ENCODE peak calls at places on chromosomes 6 and 20, in ten cellular contexts. T, L, F, K, D, G, N, I, U and E are unnamed samples.

GRCh38 chr6:86152546-86152945 is 509.9 kb upstream of the SYNCRIP start:
- DNase-seq in D (no peak), T (no peak), L (no peak), U (peak), F (no peak), K (no peak), I (no peak), N (no peak), G (no peak), E (no peak)

GRCh38 chr6:105459884-105460283 is 57.0 kb upstream of the PREP start:
- DNase-seq in F (peak), T (peak), K (no peak), D (no peak), I (no peak), G (no peak), N (peak), U (no peak), L (peak), E (no peak)

GRCh38 chr6:159715168-159715567 is 12.1 kb upstream of the WTAP start:
- DNase-seq in L (no peak), K (no peak), D (no peak), T (no peak), U (no peak), N (no peak), G (no peak), F (no peak), I (no peak), E (no peak)

GRCh38 chr6:27205375-27206278 is 41.9 kb upstream of the PRSS16 start:
- DNase-seq in U (no peak), I (no peak), L (no peak), D (no peak), K (no peak), G (peak), N (no peak), F (no peak), T (no peak), E (no peak)

GRCh38 chr6:108621117-108621516 is 60.4 kb downstream of the FOXO3 start:
- DNase-seq in L (no peak), F (peak), T (peak), U (peak), K (no peak), I (no peak), D (no peak), N (peak), G (no peak), E (no peak)

GRCh38 chr6:111604259-111605099 is 1.2 kb downstream of the TRAF3IP2 start:
- DNase-seq in T (peak), F (peak), U (peak), I (peak), L (no peak), N (peak), G (peak), D (no peak), K (peak), E (no peak)

GRCh38 chr6:31834704-31835375 is 7.3 kb downstream of the HSPA1B start:
- DNase-seq in G (peak), F (peak), T (peak), L (peak), I (peak), N (no peak), K (peak), U (peak), D (peak), E (peak)

GRCh38 chr6:145789443-145789842 is 25.2 kb downstream of the FBXO30 start:
- DNase-seq in K (no peak), N (peak), U (no peak), T (no peak), F (no peak), L (no peak), G (no peak), D (no peak), I (no peak), E (no peak)

GRCh38 chr20:19952392-19952791 is 64.8 kb upstream of the NAA20 start:
- DNase-seq in K (no peak), F (no peak), U (no peak), N (no peak), T (no peak), I (no peak), D (no peak), G (no peak), L (no peak), E (no peak)

GRCh38 chr20:63397155-63397843 is 36.1 kb upstream of the CHRNA4 start:
- DNase-seq in I (no peak), L (no peak), G (no peak), D (no peak), K (no peak), T (no peak), F (no peak), N (no peak), U (no peak), E (no peak)

GRCh38 chr20:50388733-50389436 is 121.3 kb upstream of the PTPN1 start:
- DNase-seq in K (no peak), G (no peak), U (no peak), I (no peak), F (no peak), D (no peak), T (no peak), N (no peak), L (no peak), E (no peak)

GRCh38 chr6:43093361-43094289 is 17.5 kb downstream of the PTK7 start:
- DNase-seq in L (no peak), U (peak), T (peak), D (no peak), F (no peak), G (no peak), I (no peak), N (peak), K (no peak), E (no peak)

GRCh38 chr6:57216235-57217101 is 5.6 kb downstream of the RAB23 start:
- DNase-seq in D (no peak), L (no peak), G (no peak), T (no peak), I (no peak), U (no peak), K (no peak), N (no peak), F (no peak), E (no peak)

GRCh38 chr6:3911614-3912336 is 62.6 kb downstream of the FAM50B start:
- DNase-seq in F (peak), L (no peak), I (no peak), N (peak), U (peak), G (no peak), K (no peak), T (peak), D (no peak), E (no peak)

GRCh38 chr20:36055145-36055544 is 86.8 kb downstream of the CNBD2 start:
- DNase-seq in L (no peak), N (no peak), G (no peak), U (no peak), I (no peak), T (no peak), D (no peak), F (no peak), K (no peak), E (no peak)

GRCh38 chr6:89387516-89388222 is 24.4 kb downstream of the RRAGD start:
- DNase-seq in K (no peak), F (no peak), L (no peak), N (no peak), U (no peak), D (no peak), I (no peak), G (no peak), T (no peak), E (no peak)

GRCh38 chr20:49505518-49505917 is 23.1 kb upstream of the KCNB1 start:
- DNase-seq in K (no peak), G (peak), I (peak), N (peak), T (no peak), L (no peak), U (peak), F (no peak), D (peak), E (no peak)

GRCh38 chr20:49909499-49910339 is 5.6 kb downstream of the SPATA2 start:
- DNase-seq in D (peak), T (no peak), K (no peak), F (no peak), U (peak), G (peak), I (peak), L (no peak), N (no peak), E (no peak)

GRCh38 chr20:63491078-63491477 is 7.8 kb downstream of the EEF1A2 start:
- DNase-seq in D (no peak), L (no peak), N (no peak), F (no peak), G (no peak), T (no peak), U (no peak), I (no peak), K (no peak), E (no peak)

GRCh38 chr6:44253307-44254101 is 3.8 kb downstream of the SLC35B2 start:
- DNase-seq in D (peak), U (peak), K (no peak), G (peak), I (peak), F (peak), T (no peak), L (no peak), N (no peak), E (no peak)

GRCh38 chr20:5831539-5832237 is 81.5 kb downstream of the SHLD1 start:
- DNase-seq in G (no peak), U (no peak), I (no peak), D (no peak), N (no peak), L (no peak), K (no peak), T (no peak), F (no peak), E (no peak)

GRCh38 chr20:57663681-57664451 is 43.6 kb upstream of the ZBP1 start:
- DNase-seq in F (no peak), N (no peak), U (no peak), D (peak), L (no peak), K (no peak), T (no peak), I (no peak), G (no peak), E (no peak)

GRCh38 chr20:9342651-9343050 is 171.7 kb upstream of the LAMP5 start:
- DNase-seq in U (no peak), F (no peak), D (no peak), L (no peak), K (no peak), T (no peak), I (no peak), G (no peak), N (no peak), E (no peak)

GRCh38 chr6:21666200-21666671 is 72.7 kb downstream of the SOX4 start:
- DNase-seq in I (peak), T (peak), D (peak), U (no peak), F (no peak), G (peak), K (no peak), L (no peak), N (no peak), E (peak)

GRCh38 chr6:108080010-108080780 is 5.7 kb upstream of the OSTM1 start:
- DNase-seq in D (no peak), T (peak), I (no peak), L (no peak), K (no peak), G (no peak), F (peak), U (no peak), N (peak), E (no peak)

GRCh38 chr6:112253842-112254816 is at the start of gene LAMA4:
- DNase-seq in K (no peak), G (peak), L (no peak), U (peak), D (peak), F (peak), I (peak), T (peak), N (peak), E (peak)

GRCh38 chr6:92011681-92012245 is 1407.6 kb downstream of the EPHA7 start:
- DNase-seq in L (no peak), K (no peak), G (no peak), U (no peak), F (no peak), N (no peak), T (no peak), D (no peak), I (no peak), E (no peak)

GRCh38 chr6:138211048-138211581 is 7.2 kb downstream of the PBOV1 start:
- DNase-seq in L (no peak), I (no peak), D (no peak), T (no peak), G (peak), U (no peak), F (no peak), N (no peak), K (no peak), E (no peak)

GRCh38 chr6:95244749-95245148 is 332.6 kb upstream of the MANEA start:
- DNase-seq in U (no peak), F (peak), T (no peak), K (no peak), G (no peak), N (no peak), D (no peak), L (no peak), I (no peak), E (no peak)

GRCh38 chr6:52195886-52196285 is 9.7 kb downstream of the IL17A start:
- DNase-seq in K (no peak), F (no peak), G (no peak), U (no peak), N (no peak), L (no peak), T (no peak), I (no peak), D (no peak), E (no peak)

GRCh38 chr6:125821825-125822281 is 31.1 kb downstream of the NCOA7 start:
- DNase-seq in I (no peak), G (no peak), T (no peak), N (no peak), D (no peak), L (peak), F (peak), U (peak), K (no peak), E (no peak)

GRCh38 chr20:61558726-61559125 is 306.7 kb downstream of the CDH4 start:
- DNase-seq in D (no peak), L (no peak), G (peak), F (no peak), T (no peak), K (no peak), U (no peak), N (peak), I (no peak), E (no peak)

GRCh38 chr6:293185-294174 is 1.2 kb downstream of the DUSP22 start:
- DNase-seq in F (no peak), K (no peak), D (no peak), L (no peak), U (peak), N (no peak), G (peak), T (no peak), I (no peak), E (no peak)

GRCh38 chr6:140321891-140322290 is 947.4 kb upstream of the CITED2 start:
- DNase-seq in K (no peak), F (no peak), D (no peak), N (no peak), T (no peak), L (no peak), G (no peak), I (no peak), U (no peak), E (no peak)